ENCODE peak calls at places on chromosomes 4 and X, in six cellular contexts. Q is HCT116, R is K562, A is H1, P is GM12878, W is HepG2. J is an unnamed sample. For H3K4me1, the result is how much of the 10 kb centered on the place peaks cover.

GRCh38 chr4:5470318-5470889 is 238.0 kb downstream of the EVC2 start:
- DNase-seq in A (no peak), P (no peak), W (no peak), Q (no peak), R (no peak), J (no peak)

GRCh38 chrX:39311646-39312045 is 510.4 kb downstream of the MID1IP1 start:
- DNase-seq in R (no peak), Q (no peak), W (no peak), P (no peak), A (no peak), J (no peak)

GRCh38 chr4:113809313-113809712 is 47.8 kb upstream of the CAMK2D start:
- DNase-seq in A (no peak), R (no peak), Q (no peak), W (no peak), P (no peak), J (no peak)

GRCh38 chr4:41135761-41136160 is 78.6 kb downstream of the APBB2 start:
- DNase-seq in R (no peak), W (no peak), A (no peak), P (no peak), Q (no peak), J (no peak)

GRCh38 chr4:33162122-33162521 is 2442.0 kb downstream of the PCDH7 start:
- DNase-seq in R (no peak), A (no peak), P (no peak), Q (no peak), W (no peak), J (no peak)

GRCh38 chr4:186844059-186844681 is 120.5 kb upstream of the FAT1 start:
- DNase-seq in W (no peak), Q (no peak), R (no peak), P (no peak), A (no peak), J (no peak)

GRCh38 chr4:128288689-128289106 is 1.1 kb upstream of the PGRMC2 start:
- DNase-seq in R (no peak), A (no peak), Q (no peak), P (peak), W (no peak), J (no peak)

GRCh38 chrX:120761810-120762209 is 113.9 kb downstream of the CT47B1 start:
- DNase-seq in W (peak), R (no peak), P (no peak), Q (no peak), A (no peak), J (no peak)

GRCh38 chr4:72974694-72975487 is 94.6 kb downstream of the COX18 start:
- DNase-seq in W (no peak), R (no peak), Q (no peak), P (no peak), A (no peak), J (no peak)

GRCh38 chr4:94741304-94741703 is 16.5 kb upstream of the BMPR1B start:
- DNase-seq in W (no peak), R (no peak), P (no peak), A (no peak), Q (no peak), J (no peak)

GRCh38 chr4:100295792-100296191 is 105.5 kb upstream of the DDIT4L start:
- DNase-seq in R (no peak), P (no peak), W (no peak), A (no peak), Q (no peak), J (no peak)

GRCh38 chr4:86970447-86971354 is 35.9 kb downstream of the AFF1 start:
- DNase-seq in A (no peak), Q (no peak), W (no peak), P (no peak), R (no peak), J (no peak)

GRCh38 chrX:132615396-132616131 is 126.7 kb upstream of the MBNL3 start:
- DNase-seq in A (peak), R (peak), Q (peak), W (peak), P (no peak), J (peak)

GRCh38 chrX:2933125-2933900 is 4.2 kb upstream of the ARSD start:
- DNase-seq in P (no peak), A (no peak), R (no peak), Q (no peak), W (no peak), J (no peak)

GRCh38 chr4:186039697-186040096 is 29.3 kb upstream of the TLR3 start:
- DNase-seq in A (no peak), R (no peak), P (no peak), Q (no peak), W (no peak), J (no peak)

GRCh38 chr4:73690051-73690744 is 50.2 kb upstream of the CXCL8 start:
- DNase-seq in P (no peak), W (no peak), Q (no peak), R (no peak), A (no peak), J (no peak)

GRCh38 chr4:73311428-73311827 is 52.8 kb upstream of the ANKRD17 start:
- DNase-seq in A (no peak), R (peak), W (peak), P (no peak), Q (peak), J (no peak)

GRCh38 chr4:36208884-36209473 is 35.3 kb downstream of the ARAP2 start:
- DNase-seq in P (no peak), R (no peak), W (no peak), Q (no peak), A (no peak), J (no peak)

GRCh38 chr4:22090655-22091350 is 142.2 kb upstream of the KCNIP4 start:
- DNase-seq in R (no peak), W (no peak), Q (no peak), A (no peak), P (no peak), J (no peak)

GRCh38 chr4:7214359-7214758 is 22.0 kb downstream of the SORCS2 start:
- DNase-seq in A (no peak), P (no peak), W (no peak), R (no peak), Q (no peak), J (no peak)

GRCh38 chrX:133314297-133314696 is 96.1 kb upstream of the TFDP3 start:
- DNase-seq in P (no peak), A (no peak), Q (no peak), R (no peak), W (no peak), J (no peak)

GRCh38 chr4:153465922-153466636 is at the start of gene TMEM131L:
- DNase-seq in Q (peak), W (peak), P (no peak), A (peak), R (peak), J (no peak)

GRCh38 chrX:53421125-53421524 is 1.3 kb downstream of the SMC1A start:
- DNase-seq in R (no peak), P (no peak), Q (no peak), A (no peak), W (no peak), J (no peak)

GRCh38 chr4:184169225-184169867 is 48.3 kb downstream of the ENPP6 start:
- DNase-seq in Q (no peak), R (no peak), P (no peak), A (no peak), W (no peak), J (no peak)

DNA sequence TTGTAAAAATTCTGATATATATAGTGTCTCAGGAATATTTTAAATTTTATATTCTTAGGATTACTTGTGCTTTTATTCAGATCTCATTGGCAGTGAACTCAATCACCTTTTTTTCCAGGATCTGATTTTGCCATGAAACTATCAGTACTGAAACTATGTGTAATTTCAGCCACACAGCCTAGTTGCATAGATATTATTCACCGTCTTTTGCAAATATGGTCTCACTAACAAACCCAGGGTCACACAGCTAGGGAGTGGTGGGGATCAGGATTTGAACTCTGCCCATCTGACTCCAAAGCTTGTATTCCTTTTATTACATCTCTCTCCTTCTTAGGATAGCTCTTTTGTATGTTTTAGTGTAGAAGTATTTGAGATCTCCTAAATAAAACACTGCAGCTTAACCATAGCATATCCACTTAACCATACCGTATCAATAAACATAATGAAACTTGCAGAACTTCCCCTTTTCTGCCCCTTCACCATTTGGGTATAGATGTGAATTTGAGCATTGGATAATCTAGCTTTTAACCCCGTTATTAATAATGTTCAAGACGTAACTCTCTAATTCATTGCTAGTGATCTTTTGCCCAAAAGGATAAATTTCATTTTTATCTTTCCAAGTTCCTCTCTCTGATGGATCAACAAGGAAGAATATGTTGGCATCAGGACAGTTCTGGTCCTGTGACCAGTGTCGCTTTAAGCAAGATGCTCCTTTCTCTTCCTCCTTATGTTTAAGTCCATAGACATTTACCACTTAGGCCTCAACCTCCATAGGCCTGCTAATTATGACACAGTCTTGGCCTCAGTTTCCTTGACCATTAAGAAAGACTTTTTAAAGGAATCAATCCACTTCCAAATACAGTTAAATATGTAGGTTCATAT is 74.6 kb downstream of the RAPGEF2 start:
- DNase-seq in A (no peak), P (no peak), Q (no peak), W (no peak), R (no peak), J (no peak)
- H3K4me1 ChIP-seq in A (under half), P (under half), Q (under half), W (under half), R (under half), J (under half)

GRCh38 chr4:88352062-88352461 is 26.6 kb upstream of the HERC6 start:
- DNase-seq in Q (no peak), A (peak), P (no peak), R (no peak), W (no peak), J (no peak)
- TF ChIP-seq ZNF274 in Q (no peak), A (no peak), P (no peak), R (no peak), W (no peak), J (no peak)

GRCh38 chrX:11421816-11422528 is 128.8 kb downstream of the AMELX start:
- DNase-seq in Q (no peak), W (no peak), R (no peak), A (no peak), P (no peak), J (no peak)

GRCh38 chrX:11424903-11425674 is 131.9 kb downstream of the AMELX start:
- DNase-seq in Q (no peak), A (no peak), P (no peak), W (no peak), R (no peak), J (no peak)

GRCh38 chrX:11422529-11422857 is 129.3 kb downstream of the AMELX start:
- DNase-seq in P (no peak), A (no peak), W (no peak), R (no peak), Q (no peak), J (no peak)

GRCh38 chrX:11423362-11423818 is 130.2 kb downstream of the AMELX start:
- DNase-seq in W (no peak), R (peak), P (peak), A (no peak), Q (no peak), J (no peak)

GRCh38 chrX:11423949-11424348 is 130.7 kb downstream of the AMELX start:
- DNase-seq in P (no peak), Q (no peak), W (no peak), R (no peak), A (no peak), J (no peak)
- H3K4me1 ChIP-seq in P (under half), Q (under half), W (under half), R (half or more), A (under half), J (under half)

GRCh38 chr4:48428926-48429325 is 54.2 kb upstream of the SLC10A4 start:
- DNase-seq in Q (no peak), A (no peak), P (no peak), R (no peak), W (no peak), J (no peak)
- TF ChIP-seq ZNF274 in Q (no peak), A (no peak), P (no peak), R (no peak), W (no peak), J (no peak)

GRCh38 chr4:147732516-147733193 is 767 bp downstream of the ARHGAP10 start:
- DNase-seq in P (no peak), A (peak), Q (no peak), W (no peak), R (peak), J (no peak)
- H3K4me1 ChIP-seq in P (under half), A (under half), Q (half or more), W (under half), R (under half), J (under half)

GRCh38 chr4:102535398-102536082 is 34.4 kb downstream of the NFKB1 start:
- DNase-seq in P (no peak), A (no peak), R (no peak), W (no peak), Q (no peak), J (no peak)
- TF ChIP-seq ZNF274 in P (no peak), A (no peak), R (no peak), W (no peak), Q (no peak), J (no peak)

GRCh38 chr4:828641-829271 is 2.8 kb upstream of the CPLX1 start:
- DNase-seq in P (no peak), R (no peak), W (peak), Q (no peak), A (no peak), J (no peak)
- H3K4me1 ChIP-seq in P (under half), R (under half), W (under half), Q (under half), A (under half), J (under half)

DNA sequence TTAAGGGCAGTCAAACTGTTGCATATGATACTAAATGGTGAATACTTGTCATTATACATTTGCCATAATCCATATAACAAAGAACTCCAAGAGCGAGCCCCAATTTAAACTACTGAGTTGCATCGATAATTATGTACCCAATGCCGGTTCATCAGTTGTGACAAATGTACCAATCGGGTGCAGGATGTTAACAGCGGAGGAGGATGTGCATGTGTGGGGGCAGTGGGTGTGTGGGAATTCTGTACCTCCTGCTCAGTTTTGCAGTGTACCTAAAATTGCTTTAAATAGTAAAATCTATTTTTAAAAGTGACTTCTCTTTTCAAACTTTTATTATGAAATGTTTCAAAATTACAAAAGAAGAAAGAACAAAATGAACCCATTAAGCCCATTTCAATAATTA is 20.8 kb upstream of the CDS1 start:
- DNase-seq in Q (no peak), R (no peak), P (no peak), A (no peak), W (no peak), J (no peak)
- TF ChIP-seq ZNF274 in Q (no peak), R (no peak), P (no peak), A (no peak), W (no peak), J (no peak)

GRCh38 chr4:151297170-151297569 is 20.2 kb downstream of the PRSS48 start:
- DNase-seq in Q (no peak), A (no peak), P (no peak), R (no peak), W (no peak), J (no peak)

GRCh38 chr4:151304226-151304625 is 21.2 kb downstream of the SH3D19 start:
- DNase-seq in W (no peak), Q (no peak), P (no peak), R (no peak), A (no peak), J (no peak)

GRCh38 chr4:151304755-151305154 is 20.6 kb downstream of the SH3D19 start:
- DNase-seq in R (no peak), Q (no peak), W (no peak), A (no peak), P (no peak), J (no peak)

GRCh38 chr4:151302432-151302831 is 23.0 kb downstream of the SH3D19 start:
- DNase-seq in A (no peak), R (no peak), W (peak), Q (no peak), P (no peak), J (no peak)
- H3K4me1 ChIP-seq in A (under half), R (under half), W (under half), Q (under half), P (under half), J (under half)